ENCODE peak calls at places on chromosomes 5 and 9, in five cellular contexts. Q is HuH-7.5; M is NCI-H187 treated with DMSO at 0.1 percent for 48 hours; A is stimulated activated CD4-positive, alpha-beta T cell treated with anti-CD3 and anti-CD28 coated beads, Interleukin-2, amount 100 ng/mL, for 4 hours; Y is H4. C is an unnamed sample.
A peak's percentile ranks its signal among the peaks of the same experiment; 100 is the strongest.

GRCh38 chr5:143037071-143037470 is 266.9 kb downstream of the ARHGAP26 start:
- DNase-seq in Q (no peak), M (peak; percentile 26), A (no peak), Y (no peak), C (no peak)

GRCh38 chr5:81825237-81825636 is 74.3 kb upstream of the SSBP2 start:
- DNase-seq in Q (no peak), M (no peak), A (no peak), Y (peak; percentile 45), C (no peak)

GRCh38 chr5:148972958-148973357 is 89.9 kb downstream of the SH3TC2 start:
- DNase-seq in Q (no peak), M (no peak), A (no peak), Y (peak; percentile 85), C (no peak)

GRCh38 chr9:121201045-121201737 is 478 bp downstream of the RAB14 start:
- DNase-seq in Q (no peak), M (no peak), A (peak; percentile 47), Y (no peak), C (peak; percentile 45)

GRCh38 chr5:19270153-19270552 is 717.8 kb downstream of the CDH18 start:
- DNase-seq in Q (no peak), M (no peak), A (no peak), Y (no peak), C (no peak)

GRCh38 chr9:89664896-89665329 is 60.1 kb downstream of the GADD45G start:
- DNase-seq in Q (no peak), M (peak; percentile 47), A (no peak), Y (no peak), C (peak; percentile 70)

GRCh38 chr5:96880402-96881164 is 4.3 kb downstream of the ERAP2 start:
- DNase-seq in Q (no peak), M (no peak), A (no peak), Y (peak; percentile 56), C (no peak)

GRCh38 chr9:35001803-35002502 is 12.4 kb downstream of the DNAJB5 start:
- DNase-seq in Q (no peak), M (no peak), A (no peak), Y (no peak), C (no peak)

GRCh38 chr5:136191304-136192014 is 1.5 kb downstream of the SMIM32 start:
- DNase-seq in Q (no peak), M (no peak), A (no peak), Y (no peak), C (no peak)

GRCh38 chr5:5063533-5063953 is 76.6 kb upstream of the ADAMTS16 start:
- DNase-seq in Q (no peak), M (no peak), A (no peak), Y (no peak), C (no peak)